ENCODE peak calls at places on chromosomes 11 and 22, in seven cellular contexts. J, K, O, N, S, H and U are unnamed samples.

GRCh38 chr22:42270512-42271190 is at the start of gene TCF20:
- DNase-seq in J (peak), K (peak), O (peak), N (peak), S (peak), H (peak), U (peak)

GRCh38 chr11:85485902-85486301 is 141.2 kb downstream of the DLG2 start:
- DNase-seq in J (no peak), K (no peak), O (no peak), N (no peak), S (no peak), H (no peak), U (no peak)

GRCh38 chr11:120932305-120932905 is 91.5 kb upstream of the TBCEL start:
- DNase-seq in J (no peak), K (no peak), O (no peak), N (no peak), S (no peak), H (no peak), U (no peak)

GRCh38 chr22:46691571-46691970 is 46.5 kb downstream of the CERK start:
- DNase-seq in J (no peak), K (no peak), O (no peak), N (no peak), S (no peak), H (no peak), U (no peak)

GRCh38 chr11:66363805-66364535 is 7.6 kb downstream of the SLC29A2 start:
- DNase-seq in J (peak), K (no peak), O (peak), N (peak), S (no peak), H (no peak), U (no peak)

GRCh38 chr11:76086713-76087635 is 119.3 kb downstream of the WNT11 start:
- DNase-seq in J (no peak), K (peak), O (no peak), N (no peak), S (no peak), H (peak), U (no peak)

GRCh38 chr11:113907155-113907554 is 2.6 kb downstream of the HTR3B start:
- DNase-seq in J (no peak), K (no peak), O (no peak), N (no peak), S (no peak), H (no peak), U (no peak)

GRCh38 chr22:36277482-36278291 is 24.8 kb downstream of the APOL1 start:
- DNase-seq in J (peak), K (peak), O (peak), N (peak), S (peak), H (peak), U (no peak)

GRCh38 chr22:38348751-38349496 is 31.7 kb upstream of the CSNK1E start:
- DNase-seq in J (no peak), K (no peak), O (no peak), N (no peak), S (no peak), H (no peak), U (no peak)

GRCh38 chr11:62461740-62462522 is 43.1 kb downstream of the SCGB1A1 start:
- DNase-seq in J (no peak), K (peak), O (no peak), N (peak), S (no peak), H (peak), U (no peak)

GRCh38 chr11:64802370-64803162 is 448 bp downstream of the MAP4K2 start:
- DNase-seq in J (no peak), K (no peak), O (peak), N (no peak), S (no peak), H (no peak), U (no peak)

GRCh38 chr11:73312806-73313403 is 4.8 kb downstream of the ARHGEF17 start:
- DNase-seq in J (no peak), K (peak), O (no peak), N (no peak), S (no peak), H (peak), U (no peak)

GRCh38 chr11:112941096-112941495 is 20.1 kb upstream of the NCAM1 start:
- DNase-seq in J (no peak), K (no peak), O (no peak), N (no peak), S (no peak), H (no peak), U (no peak)

GRCh38 chr11:67344264-67344663 is 9.1 kb downstream of the POLD4 start:
- DNase-seq in J (no peak), K (no peak), O (no peak), N (no peak), S (no peak), H (no peak), U (no peak)

GRCh38 chr22:36212896-36213295 is 11.3 kb upstream of the APOL4 start:
- DNase-seq in J (no peak), K (no peak), O (no peak), N (no peak), S (no peak), H (no peak), U (no peak)

GRCh38 chr11:17839973-17840611 is 105.5 kb downstream of the KCNC1 start:
- DNase-seq in J (no peak), K (peak), O (no peak), N (no peak), S (peak), H (no peak), U (no peak)

GRCh38 chr11:66858186-66858938 is 1.5 kb downstream of the LRFN4 start:
- DNase-seq in J (no peak), K (no peak), O (no peak), N (no peak), S (no peak), H (peak), U (no peak)

GRCh38 chr11:35031869-35032268 is 107.1 kb upstream of the CD44 start:
- DNase-seq in J (no peak), K (peak), O (no peak), N (no peak), S (peak), H (peak), U (no peak)

GRCh38 chr11:64891215-64891848 is 12.9 kb upstream of the EHD1 start:
- DNase-seq in J (no peak), K (no peak), O (no peak), N (no peak), S (no peak), H (no peak), U (no peak)

GRCh38 chr11:46106530-46107407 is 14.5 kb downstream of the PHF21A start:
- DNase-seq in J (no peak), K (no peak), O (no peak), N (no peak), S (no peak), H (peak), U (no peak)

GRCh38 chr11:126138636-126139540 is 72.6 kb downstream of the RPUSD4 start:
- DNase-seq in J (no peak), K (no peak), O (no peak), N (no peak), S (no peak), H (no peak), U (no peak)

GRCh38 chr22:40018051-40018450 is 23.3 kb downstream of the FAM83F start:
- DNase-seq in J (no peak), K (no peak), O (no peak), N (no peak), S (no peak), H (no peak), U (no peak)

GRCh38 chr11:60918941-60919275 is 5.0 kb downstream of the TMEM109 start:
- DNase-seq in J (no peak), K (peak), O (no peak), N (peak), S (peak), H (peak), U (no peak)

GRCh38 chr11:119094816-119095065 is 6.9 kb downstream of the DPAGT1 start:
- DNase-seq in J (peak), K (peak), O (no peak), N (no peak), S (peak), H (peak), U (peak)

GRCh38 chr11:72762641-72763304 is 10.6 kb upstream of the ARAP1 start:
- DNase-seq in J (no peak), K (no peak), O (no peak), N (no peak), S (peak), H (no peak), U (no peak)

GRCh38 chr11:116648229-116649174 is 124.3 kb downstream of the BUD13 start:
- DNase-seq in J (no peak), K (no peak), O (no peak), N (no peak), S (no peak), H (no peak), U (no peak)

GRCh38 chr11:124834526-124835190 is 30.6 kb upstream of the ROBO3 start:
- DNase-seq in J (no peak), K (no peak), O (no peak), N (no peak), S (no peak), H (no peak), U (no peak)

GRCh38 chr11:124832571-124832970 is 32.4 kb upstream of the MSANTD2 start:
- DNase-seq in J (no peak), K (no peak), O (no peak), N (no peak), S (peak), H (no peak), U (no peak)

GRCh38 chr11:124837491-124837856 is 27.8 kb upstream of the ROBO3 start:
- DNase-seq in J (no peak), K (peak), O (no peak), N (peak), S (peak), H (peak), U (no peak)

GRCh38 chr11:124839051-124839971 is 25.9 kb upstream of the ROBO3 start:
- DNase-seq in J (no peak), K (no peak), O (no peak), N (no peak), S (no peak), H (peak), U (peak)

GRCh38 chr11:124835918-124836317 is 29.3 kb upstream of the ROBO3 start:
- DNase-seq in J (no peak), K (no peak), O (no peak), N (no peak), S (no peak), H (no peak), U (no peak)
- H3K27ac ChIP-seq in J (no peak), K (no peak), O (no peak), N (peak), S (no peak), H (no peak), U (no peak)

GRCh38 chr11:33844236-33844635 is 47.6 kb downstream of the LMO2 start:
- DNase-seq in J (no peak), K (no peak), O (no peak), N (no peak), S (no peak), H (no peak), U (no peak)
- H3K27ac ChIP-seq in J (no peak), K (no peak), O (no peak), N (no peak), S (no peak), H (no peak), U (no peak)

DNA sequence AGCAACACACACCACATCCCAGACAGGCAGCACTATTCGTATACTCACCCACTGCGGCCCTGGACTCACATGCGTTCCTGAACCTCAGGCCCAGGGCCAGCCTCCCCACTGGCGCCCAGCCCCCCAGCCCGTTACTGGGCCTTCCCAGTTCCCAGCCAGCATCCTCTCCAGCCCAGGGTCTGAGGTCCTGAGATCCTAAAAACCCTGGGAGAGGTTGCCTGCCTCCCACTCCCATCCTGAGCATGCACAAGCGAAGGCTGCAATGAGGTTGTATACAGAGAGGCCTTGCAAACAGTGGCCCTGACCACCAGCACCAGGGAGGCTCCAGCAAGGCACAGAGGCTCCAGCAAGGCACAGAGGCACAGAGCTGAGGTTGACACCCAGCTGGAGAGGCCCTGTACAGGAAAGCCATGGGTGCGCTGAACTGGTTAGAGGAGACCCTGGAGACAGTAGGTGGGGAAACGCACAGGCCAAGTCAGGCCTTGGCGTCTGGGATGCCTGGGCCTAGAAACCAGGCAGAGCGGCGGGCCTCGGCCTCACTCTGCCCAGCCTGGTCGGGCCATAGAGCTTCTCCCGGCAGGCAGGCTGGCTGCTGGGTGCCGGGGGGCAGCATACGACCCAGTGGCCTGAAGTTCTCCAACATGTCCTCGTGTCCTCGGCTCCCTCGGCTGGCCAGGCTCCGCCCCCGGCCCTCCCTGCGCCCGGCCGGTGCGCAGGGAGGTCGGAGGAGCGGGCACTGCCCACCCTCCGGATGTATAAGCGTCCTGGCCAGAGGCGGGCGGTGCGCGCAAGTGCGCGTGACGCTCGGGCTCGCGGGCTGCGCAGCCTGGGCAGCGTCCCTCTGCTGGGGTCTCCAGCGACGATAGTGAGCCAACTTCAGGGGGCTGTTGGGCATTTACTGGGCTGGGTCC is 2.3 kb upstream of the TBX1 start:
- DNase-seq in J (no peak), K (no peak), O (no peak), N (no peak), S (no peak), H (no peak), U (peak)
- H3K27ac ChIP-seq in J (no peak), K (no peak), O (no peak), N (no peak), S (no peak), H (no peak), U (no peak)

DNA sequence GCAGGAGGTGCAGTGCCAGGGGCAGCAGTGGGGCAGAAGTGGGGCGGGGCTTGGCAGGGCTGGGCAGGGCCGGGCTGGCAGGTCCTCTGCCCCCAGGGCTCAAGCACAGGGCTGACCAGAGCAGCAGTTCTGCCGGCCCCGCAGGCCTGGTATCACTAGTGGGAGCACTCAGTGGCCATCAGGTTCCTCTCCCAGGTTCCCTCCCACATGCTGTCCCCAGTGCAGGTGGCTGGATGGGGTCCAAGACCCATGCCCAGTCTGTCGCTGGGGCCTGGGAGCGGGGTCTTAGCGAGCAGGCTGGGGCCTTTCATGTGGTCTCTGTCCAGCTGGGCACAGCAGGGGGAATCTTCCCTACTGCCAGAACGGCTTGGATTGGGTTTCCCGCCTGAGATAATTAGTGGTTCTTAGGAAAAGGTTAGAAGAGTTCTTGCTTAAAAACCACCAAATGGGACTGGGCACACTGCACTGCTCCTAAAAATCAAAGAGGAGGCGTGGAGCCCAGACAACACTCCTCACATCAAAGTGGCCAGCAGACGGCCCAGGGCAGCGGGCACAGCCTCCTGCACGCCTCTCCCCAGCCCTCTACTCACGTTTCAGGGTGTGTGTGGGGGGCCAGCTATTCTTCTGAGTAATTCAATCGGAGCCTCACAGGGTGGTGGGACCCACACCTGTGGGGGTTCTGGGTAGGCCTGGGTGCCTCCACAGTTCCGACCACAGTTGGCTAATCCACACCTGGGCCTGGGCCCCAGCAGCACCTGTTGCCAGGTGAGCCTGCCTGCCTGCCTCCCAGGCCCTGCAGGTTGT is 45.6 kb downstream of the TPCN2 start:
- DNase-seq in J (no peak), K (no peak), O (no peak), N (no peak), S (no peak), H (no peak), U (no peak)
- H3K27ac ChIP-seq in J (no peak), K (no peak), O (no peak), N (no peak), S (no peak), H (no peak), U (no peak)

GRCh38 chr22:22042599-22043295 is 60.2 kb upstream of the TOP3B start:
- DNase-seq in J (no peak), K (no peak), O (no peak), N (no peak), S (no peak), H (no peak), U (no peak)

GRCh38 chr22:22040908-22041307 is 58.3 kb upstream of the TOP3B start:
- DNase-seq in J (no peak), K (no peak), O (no peak), N (no peak), S (no peak), H (no peak), U (no peak)

GRCh38 chr22:22043296-22044078 is 60.9 kb upstream of the TOP3B start:
- DNase-seq in J (no peak), K (no peak), O (no peak), N (no peak), S (no peak), H (no peak), U (no peak)

GRCh38 chr22:22040472-22040871 is 57.9 kb upstream of the TOP3B start:
- DNase-seq in J (no peak), K (no peak), O (no peak), N (no peak), S (no peak), H (no peak), U (no peak)

GRCh38 chr22:22042009-22042408 is 59.4 kb upstream of the TOP3B start:
- DNase-seq in J (no peak), K (peak), O (no peak), N (no peak), S (no peak), H (no peak), U (no peak)
- H3K27ac ChIP-seq in J (no peak), K (no peak), O (no peak), N (no peak), S (no peak), H (no peak), U (no peak)

DNA sequence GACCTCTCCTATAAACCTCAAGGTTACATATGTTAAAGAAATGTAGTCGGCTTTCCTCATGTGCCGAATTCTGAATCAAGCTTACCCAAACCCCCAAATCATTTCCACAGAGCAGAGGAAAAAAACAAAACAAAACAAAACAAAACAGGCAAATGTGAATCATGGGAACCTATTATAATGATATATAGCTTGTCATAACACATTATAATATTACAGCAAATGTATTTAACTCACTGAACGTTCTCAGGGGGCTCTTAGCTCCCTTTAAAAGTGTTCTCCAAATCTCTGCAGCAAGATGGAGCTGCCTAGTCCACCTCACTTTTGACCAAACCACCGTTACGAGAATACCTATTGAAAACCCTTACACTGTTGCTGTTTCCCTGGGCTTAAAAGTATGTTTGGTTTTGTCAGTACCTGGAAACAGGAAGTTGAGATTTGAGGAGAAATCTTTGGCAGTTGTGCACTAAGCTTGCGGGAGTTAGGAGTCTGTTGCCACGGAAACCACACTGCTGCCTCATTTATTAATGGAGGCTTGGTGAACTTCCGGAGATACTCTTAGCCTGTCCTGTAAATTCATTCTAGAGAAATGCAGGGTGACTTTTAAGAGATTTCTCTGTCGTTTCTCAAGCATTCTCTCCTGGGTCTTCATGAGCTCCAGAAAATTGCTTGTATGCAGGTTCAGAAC is 167.0 kb upstream of the RASSF10 start:
- DNase-seq in J (no peak), K (peak), O (no peak), N (peak), S (peak), H (peak), U (no peak)
- H3K27ac ChIP-seq in J (no peak), K (no peak), O (no peak), N (peak), S (peak), H (peak), U (peak)